ENCODE peak calls at places on chromosomes 2 and 18, in four cellular contexts. One of them, this sample, is unnamed.

GRCh38 chr2:103361712-103362111 is 599.9 kb downstream of the TMEM182 start:
- DNase-seq in nucleus accumbens: no peak
- DNase-seq in colonic mucosa: no peak
- DNase-seq in stimulated activated naive B cell treated with anti-CD40 and anti-IgM and Interleukin-4, amounts not matched to agents 10 μg/mL and 1 μg/mL and 100 μg/mL, for 72 hours: no peak
- DNase-seq in this sample: no peak

GRCh38 chr2:227411990-227412350 is 24.2 kb upstream of the SCYGR1 start:
- DNase-seq in nucleus accumbens: no peak
- DNase-seq in colonic mucosa: no peak
- DNase-seq in stimulated activated naive B cell treated with anti-CD40 and anti-IgM and Interleukin-4, amounts not matched to agents 10 μg/mL and 1 μg/mL and 100 μg/mL, for 72 hours: no peak
- DNase-seq in this sample: no peak

GRCh38 chr2:48961009-48961408 is 193.3 kb downstream of the FSHR start:
- DNase-seq in nucleus accumbens: no peak
- DNase-seq in colonic mucosa: no peak
- DNase-seq in stimulated activated naive B cell treated with anti-CD40 and anti-IgM and Interleukin-4, amounts not matched to agents 10 μg/mL and 1 μg/mL and 100 μg/mL, for 72 hours: no peak
- DNase-seq in this sample: no peak

GRCh38 chr2:215900203-215900611 is 113.1 kb downstream of the MREG start:
- DNase-seq in nucleus accumbens: no peak
- DNase-seq in colonic mucosa: no peak
- DNase-seq in stimulated activated naive B cell treated with anti-CD40 and anti-IgM and Interleukin-4, amounts not matched to agents 10 μg/mL and 1 μg/mL and 100 μg/mL, for 72 hours: no peak
- DNase-seq in this sample: no peak

GRCh38 chr18:63339920-63340484 is 20.4 kb upstream of the BCL2 start:
- DNase-seq in nucleus accumbens: no peak
- DNase-seq in colonic mucosa: no peak
- DNase-seq in stimulated activated naive B cell treated with anti-CD40 and anti-IgM and Interleukin-4, amounts not matched to agents 10 μg/mL and 1 μg/mL and 100 μg/mL, for 72 hours: no peak
- DNase-seq in this sample: peak

GRCh38 chr2:233745073-233745755 is 14.9 kb upstream of the UGT1A1 start:
- DNase-seq in nucleus accumbens: no peak
- DNase-seq in colonic mucosa: no peak
- DNase-seq in stimulated activated naive B cell treated with anti-CD40 and anti-IgM and Interleukin-4, amounts not matched to agents 10 μg/mL and 1 μg/mL and 100 μg/mL, for 72 hours: no peak
- DNase-seq in this sample: no peak

GRCh38 chr2:143410097-143410897 is 281.1 kb downstream of the ARHGAP15 start:
- DNase-seq in nucleus accumbens: no peak
- DNase-seq in colonic mucosa: no peak
- DNase-seq in stimulated activated naive B cell treated with anti-CD40 and anti-IgM and Interleukin-4, amounts not matched to agents 10 μg/mL and 1 μg/mL and 100 μg/mL, for 72 hours: no peak
- DNase-seq in this sample: no peak

GRCh38 chr2:153595939-153596338 is 117.4 kb upstream of the RPRM start:
- DNase-seq in nucleus accumbens: no peak
- DNase-seq in colonic mucosa: no peak
- DNase-seq in stimulated activated naive B cell treated with anti-CD40 and anti-IgM and Interleukin-4, amounts not matched to agents 10 μg/mL and 1 μg/mL and 100 μg/mL, for 72 hours: no peak
- DNase-seq in this sample: peak

GRCh38 chr2:240369725-240370585 is 65.5 kb upstream of the GPC1 start:
- DNase-seq in nucleus accumbens: peak
- DNase-seq in colonic mucosa: peak
- DNase-seq in stimulated activated naive B cell treated with anti-CD40 and anti-IgM and Interleukin-4, amounts not matched to agents 10 μg/mL and 1 μg/mL and 100 μg/mL, for 72 hours: no peak
- DNase-seq in this sample: peak

GRCh38 chr2:109470121-109470921 is 143.4 kb downstream of the SEPTIN10 start:
- DNase-seq in nucleus accumbens: no peak
- DNase-seq in colonic mucosa: peak
- DNase-seq in stimulated activated naive B cell treated with anti-CD40 and anti-IgM and Interleukin-4, amounts not matched to agents 10 μg/mL and 1 μg/mL and 100 μg/mL, for 72 hours: no peak
- DNase-seq in this sample: no peak

GRCh38 chr2:162143969-162144368 is 8.1 kb downstream of the GCG start:
- DNase-seq in nucleus accumbens: no peak
- DNase-seq in colonic mucosa: no peak
- DNase-seq in stimulated activated naive B cell treated with anti-CD40 and anti-IgM and Interleukin-4, amounts not matched to agents 10 μg/mL and 1 μg/mL and 100 μg/mL, for 72 hours: no peak
- DNase-seq in this sample: no peak

GRCh38 chr2:229943770-229944449 is 21.6 kb downstream of the FBXO36 start:
- DNase-seq in nucleus accumbens: no peak
- DNase-seq in colonic mucosa: no peak
- DNase-seq in stimulated activated naive B cell treated with anti-CD40 and anti-IgM and Interleukin-4, amounts not matched to agents 10 μg/mL and 1 μg/mL and 100 μg/mL, for 72 hours: no peak
- DNase-seq in this sample: no peak

GRCh38 chr2:185645529-185645928 is 93.1 kb upstream of the FSIP2 start:
- DNase-seq in nucleus accumbens: no peak
- DNase-seq in colonic mucosa: no peak
- DNase-seq in stimulated activated naive B cell treated with anti-CD40 and anti-IgM and Interleukin-4, amounts not matched to agents 10 μg/mL and 1 μg/mL and 100 μg/mL, for 72 hours: no peak
- DNase-seq in this sample: no peak

GRCh38 chr18:12944724-12945123 is 3.1 kb upstream of the SEH1L start:
- DNase-seq in nucleus accumbens: no peak
- DNase-seq in colonic mucosa: peak
- DNase-seq in stimulated activated naive B cell treated with anti-CD40 and anti-IgM and Interleukin-4, amounts not matched to agents 10 μg/mL and 1 μg/mL and 100 μg/mL, for 72 hours: no peak
- DNase-seq in this sample: no peak

GRCh38 chr2:227335713-227336112 is 10.7 kb downstream of the MFF start:
- DNase-seq in nucleus accumbens: no peak
- DNase-seq in colonic mucosa: no peak
- DNase-seq in stimulated activated naive B cell treated with anti-CD40 and anti-IgM and Interleukin-4, amounts not matched to agents 10 μg/mL and 1 μg/mL and 100 μg/mL, for 72 hours: no peak
- DNase-seq in this sample: no peak

GRCh38 chr2:156333951-156334495 is 1.5 kb upstream of the NR4A2 start:
- DNase-seq in nucleus accumbens: no peak
- DNase-seq in colonic mucosa: peak
- DNase-seq in stimulated activated naive B cell treated with anti-CD40 and anti-IgM and Interleukin-4, amounts not matched to agents 10 μg/mL and 1 μg/mL and 100 μg/mL, for 72 hours: no peak
- DNase-seq in this sample: peak

GRCh38 chr2:114937366-114937930 is 495.0 kb downstream of the DPP10 start:
- DNase-seq in nucleus accumbens: no peak
- DNase-seq in colonic mucosa: no peak
- DNase-seq in stimulated activated naive B cell treated with anti-CD40 and anti-IgM and Interleukin-4, amounts not matched to agents 10 μg/mL and 1 μg/mL and 100 μg/mL, for 72 hours: no peak
- DNase-seq in this sample: no peak

GRCh38 chr2:239593965-239594771 is 193.3 kb upstream of the HDAC4 start:
- DNase-seq in nucleus accumbens: no peak
- DNase-seq in colonic mucosa: no peak
- DNase-seq in stimulated activated naive B cell treated with anti-CD40 and anti-IgM and Interleukin-4, amounts not matched to agents 10 μg/mL and 1 μg/mL and 100 μg/mL, for 72 hours: no peak
- DNase-seq in this sample: no peak

GRCh38 chr2:229910832-229911412 is 10.9 kb downstream of the TRIP12 start:
- DNase-seq in nucleus accumbens: no peak
- DNase-seq in colonic mucosa: no peak
- DNase-seq in stimulated activated naive B cell treated with anti-CD40 and anti-IgM and Interleukin-4, amounts not matched to agents 10 μg/mL and 1 μg/mL and 100 μg/mL, for 72 hours: no peak
- DNase-seq in this sample: peak

GRCh38 chr2:74096061-74096460 is 51.7 kb downstream of the BOLA3 start:
- DNase-seq in nucleus accumbens: no peak
- DNase-seq in colonic mucosa: no peak
- DNase-seq in stimulated activated naive B cell treated with anti-CD40 and anti-IgM and Interleukin-4, amounts not matched to agents 10 μg/mL and 1 μg/mL and 100 μg/mL, for 72 hours: no peak
- DNase-seq in this sample: no peak

GRCh38 chr2:191836853-191837769 is 9.8 kb downstream of the CAVIN2 start:
- DNase-seq in nucleus accumbens: no peak
- DNase-seq in colonic mucosa: no peak
- DNase-seq in stimulated activated naive B cell treated with anti-CD40 and anti-IgM and Interleukin-4, amounts not matched to agents 10 μg/mL and 1 μg/mL and 100 μg/mL, for 72 hours: no peak
- DNase-seq in this sample: no peak

GRCh38 chr2:113974727-113975126 is 84.8 kb downstream of the ACTR3 start:
- DNase-seq in nucleus accumbens: no peak
- DNase-seq in colonic mucosa: no peak
- DNase-seq in stimulated activated naive B cell treated with anti-CD40 and anti-IgM and Interleukin-4, amounts not matched to agents 10 μg/mL and 1 μg/mL and 100 μg/mL, for 72 hours: no peak
- DNase-seq in this sample: peak

GRCh38 chr2:58122040-58122439 is 75.4 kb downstream of the VRK2 start:
- DNase-seq in nucleus accumbens: no peak
- DNase-seq in colonic mucosa: no peak
- DNase-seq in stimulated activated naive B cell treated with anti-CD40 and anti-IgM and Interleukin-4, amounts not matched to agents 10 μg/mL and 1 μg/mL and 100 μg/mL, for 72 hours: no peak
- DNase-seq in this sample: no peak

GRCh38 chr2:141703506-141703905 is 427.3 kb downstream of the LRP1B start:
- DNase-seq in nucleus accumbens: no peak
- DNase-seq in colonic mucosa: no peak
- DNase-seq in stimulated activated naive B cell treated with anti-CD40 and anti-IgM and Interleukin-4, amounts not matched to agents 10 μg/mL and 1 μg/mL and 100 μg/mL, for 72 hours: no peak
- DNase-seq in this sample: no peak

GRCh38 chr18:2641638-2642037 is 13.9 kb upstream of the SMCHD1 start:
- DNase-seq in nucleus accumbens: no peak
- DNase-seq in colonic mucosa: no peak
- DNase-seq in stimulated activated naive B cell treated with anti-CD40 and anti-IgM and Interleukin-4, amounts not matched to agents 10 μg/mL and 1 μg/mL and 100 μg/mL, for 72 hours: no peak
- DNase-seq in this sample: no peak

GRCh38 chr2:149038442-149039212 is at the start of gene LYPD6B:
- DNase-seq in nucleus accumbens: no peak
- DNase-seq in colonic mucosa: peak
- DNase-seq in stimulated activated naive B cell treated with anti-CD40 and anti-IgM and Interleukin-4, amounts not matched to agents 10 μg/mL and 1 μg/mL and 100 μg/mL, for 72 hours: no peak
- DNase-seq in this sample: no peak

GRCh38 chr18:62420513-62421209 is 95.6 kb downstream of the TNFRSF11A start:
- DNase-seq in nucleus accumbens: peak
- DNase-seq in colonic mucosa: peak
- DNase-seq in stimulated activated naive B cell treated with anti-CD40 and anti-IgM and Interleukin-4, amounts not matched to agents 10 μg/mL and 1 μg/mL and 100 μg/mL, for 72 hours: peak
- DNase-seq in this sample: no peak

GRCh38 chr18:57029761-57030160 is 117.1 kb upstream of the BOD1L2 start:
- DNase-seq in nucleus accumbens: no peak
- DNase-seq in colonic mucosa: no peak
- DNase-seq in stimulated activated naive B cell treated with anti-CD40 and anti-IgM and Interleukin-4, amounts not matched to agents 10 μg/mL and 1 μg/mL and 100 μg/mL, for 72 hours: no peak
- DNase-seq in this sample: no peak

GRCh38 chr2:9143264-9143815 is 63.3 kb upstream of the ASAP2 start:
- DNase-seq in nucleus accumbens: no peak
- DNase-seq in colonic mucosa: no peak
- DNase-seq in stimulated activated naive B cell treated with anti-CD40 and anti-IgM and Interleukin-4, amounts not matched to agents 10 μg/mL and 1 μg/mL and 100 μg/mL, for 72 hours: no peak
- DNase-seq in this sample: no peak

GRCh38 chr2:108945969-108946368 is 43.1 kb downstream of the EDAR start:
- DNase-seq in nucleus accumbens: no peak
- DNase-seq in colonic mucosa: no peak
- DNase-seq in stimulated activated naive B cell treated with anti-CD40 and anti-IgM and Interleukin-4, amounts not matched to agents 10 μg/mL and 1 μg/mL and 100 μg/mL, for 72 hours: no peak
- DNase-seq in this sample: no peak

GRCh38 chr2:191682148-191682547 is 4.2 kb downstream of the NABP1 start:
- DNase-seq in nucleus accumbens: no peak
- DNase-seq in colonic mucosa: no peak
- DNase-seq in stimulated activated naive B cell treated with anti-CD40 and anti-IgM and Interleukin-4, amounts not matched to agents 10 μg/mL and 1 μg/mL and 100 μg/mL, for 72 hours: no peak
- DNase-seq in this sample: no peak

GRCh38 chr2:62858231-62858832 is 152.8 kb downstream of the EHBP1 start:
- DNase-seq in nucleus accumbens: no peak
- DNase-seq in colonic mucosa: no peak
- DNase-seq in stimulated activated naive B cell treated with anti-CD40 and anti-IgM and Interleukin-4, amounts not matched to agents 10 μg/mL and 1 μg/mL and 100 μg/mL, for 72 hours: no peak
- DNase-seq in this sample: no peak

GRCh38 chr2:46632349-46632748 is 153.0 kb downstream of the TMEM247 start:
- DNase-seq in nucleus accumbens: no peak
- DNase-seq in colonic mucosa: no peak
- DNase-seq in stimulated activated naive B cell treated with anti-CD40 and anti-IgM and Interleukin-4, amounts not matched to agents 10 μg/mL and 1 μg/mL and 100 μg/mL, for 72 hours: no peak
- DNase-seq in this sample: peak

GRCh38 chr18:2515908-2516625 is 55.2 kb downstream of the METTL4 start:
- DNase-seq in nucleus accumbens: no peak
- DNase-seq in colonic mucosa: no peak
- DNase-seq in stimulated activated naive B cell treated with anti-CD40 and anti-IgM and Interleukin-4, amounts not matched to agents 10 μg/mL and 1 μg/mL and 100 μg/mL, for 72 hours: no peak
- DNase-seq in this sample: no peak

GRCh38 chr2:127121776-127122176 is 14.8 kb upstream of the BIN1 start:
- DNase-seq in nucleus accumbens: no peak
- DNase-seq in colonic mucosa: peak
- DNase-seq in stimulated activated naive B cell treated with anti-CD40 and anti-IgM and Interleukin-4, amounts not matched to agents 10 μg/mL and 1 μg/mL and 100 μg/mL, for 72 hours: no peak
- DNase-seq in this sample: no peak

GRCh38 chr2:137192366-137193315 is 427.3 kb downstream of the THSD7B start:
- DNase-seq in nucleus accumbens: no peak
- DNase-seq in colonic mucosa: no peak
- DNase-seq in stimulated activated naive B cell treated with anti-CD40 and anti-IgM and Interleukin-4, amounts not matched to agents 10 μg/mL and 1 μg/mL and 100 μg/mL, for 72 hours: no peak
- DNase-seq in this sample: no peak